ENCODE peak calls at places on chromosomes 5 and 9, in eight cellular contexts. W, S, Y, X, T, I, J and G are unnamed samples. For H3K27me3, the result is how much of the 10 kb centered on the place peaks cover.

GRCh38 chr9:136204838-136205706 is at the start of gene LHX3:
- DNase-seq in W (no peak), S (no peak), X (no peak), Y (no peak), T (no peak), I (peak), J (no peak), G (no peak)

GRCh38 chr5:96794757-96795156 is 13.0 kb downstream of the ERAP1 start:
- DNase-seq in J (no peak), X (no peak), T (no peak), W (no peak), S (no peak), Y (no peak), I (no peak), G (no peak)

GRCh38 chr5:74432240-74432639 is 208.3 kb downstream of the ENC1 start:
- DNase-seq in I (no peak), W (no peak), X (no peak), S (no peak), T (no peak), J (no peak), Y (no peak), G (no peak)

GRCh38 chr9:127753556-127753955 is 18.5 kb upstream of the TOR2A start:
- DNase-seq in T (no peak), W (no peak), I (no peak), X (no peak), S (no peak), J (no peak), Y (no peak), G (no peak)

GRCh38 chr5:154312571-154312970 is 122.0 kb downstream of the GALNT10 start:
- DNase-seq in S (no peak), J (no peak), W (no peak), I (no peak), T (no peak), X (no peak), Y (no peak), G (no peak)

GRCh38 chr5:112551437-112552018 is 132.5 kb upstream of the EPB41L4A start:
- DNase-seq in J (no peak), Y (peak), W (peak), I (no peak), X (no peak), T (peak), S (peak), G (peak)

GRCh38 chr5:146451411-146451810 is 4.3 kb downstream of the TCERG1 start:
- DNase-seq in J (no peak), T (no peak), I (no peak), Y (no peak), W (no peak), X (no peak), S (no peak), G (no peak)

GRCh38 chr9:96417051-96417586 is 1.1 kb downstream of the ZNF367 start:
- DNase-seq in X (peak), Y (peak), T (peak), J (peak), W (peak), I (peak), S (peak), G (peak)

GRCh38 chr9:82117025-82117424 is 128.5 kb downstream of the SPATA31D1 start:
- DNase-seq in X (no peak), I (no peak), W (no peak), T (no peak), S (no peak), Y (no peak), J (peak), G (no peak)

GRCh38 chr5:163105456-163105855 is 331.9 kb upstream of the CCNG1 start:
- DNase-seq in J (no peak), S (no peak), Y (no peak), T (no peak), X (no peak), I (no peak), W (no peak), G (no peak)

GRCh38 chr9:110029422-110029814 is 178.5 kb downstream of the C9orf152 start:
- DNase-seq in J (no peak), S (peak), I (no peak), T (no peak), X (no peak), Y (no peak), W (no peak), G (no peak)

GRCh38 chr9:85899388-85899787 is 41.6 kb upstream of the NAA35 start:
- DNase-seq in X (no peak), I (no peak), J (no peak), W (no peak), S (no peak), Y (no peak), T (no peak), G (no peak)

GRCh38 chr5:87765009-87765408 is 352.3 kb upstream of the CCNH start:
- DNase-seq in T (no peak), S (no peak), J (no peak), I (peak), Y (no peak), X (no peak), W (no peak), G (no peak)

GRCh38 chr5:81965510-81965909 is 6.3 kb upstream of the ATG10 start:
- DNase-seq in T (no peak), I (no peak), Y (no peak), J (no peak), W (no peak), X (no peak), S (no peak), G (no peak)

GRCh38 chr9:32395483-32396216 is 11.2 kb downstream of the ACO1 start:
- DNase-seq in S (peak), Y (no peak), W (no peak), X (peak), I (no peak), T (no peak), J (peak), G (no peak)

GRCh38 chr5:37906416-37906815 is 66.6 kb upstream of the GDNF start:
- DNase-seq in T (no peak), W (no peak), Y (no peak), J (no peak), X (no peak), S (no peak), I (no peak), G (no peak)

GRCh38 chr9:130042931-130043653 is at the start of gene FNBP1:
- DNase-seq in W (peak), X (peak), J (peak), S (peak), I (peak), T (no peak), Y (peak), G (peak)

GRCh38 chr9:127405344-127406125 is 8.6 kb downstream of the SLC2A8 start:
- DNase-seq in Y (no peak), T (no peak), W (no peak), S (no peak), X (no peak), J (no peak), I (no peak), G (no peak)

GRCh38 chr9:37002036-37002412 is 32.0 kb downstream of the PAX5 start:
- DNase-seq in W (no peak), J (no peak), X (no peak), S (no peak), I (no peak), Y (no peak), T (no peak), G (no peak)

GRCh38 chr5:6905883-6906282 is 192.7 kb downstream of the TENT4A start:
- DNase-seq in X (peak), W (no peak), J (no peak), S (peak), Y (no peak), T (no peak), I (no peak), G (no peak)

GRCh38 chr9:79801459-79801858 is 229.7 kb downstream of the TLE4 start:
- DNase-seq in X (no peak), J (no peak), T (no peak), Y (no peak), S (no peak), I (no peak), W (no peak), G (no peak)

GRCh38 chr5:55856511-55857246 is 5.5 kb downstream of the IL31RA start:
- DNase-seq in J (no peak), I (no peak), S (no peak), X (no peak), W (no peak), Y (no peak), T (no peak), G (no peak)

GRCh38 chr9:91039125-91039834 is 237.7 kb downstream of the SYK start:
- DNase-seq in S (no peak), X (no peak), J (peak), T (no peak), I (no peak), Y (no peak), W (peak), G (no peak)

GRCh38 chr5:54643679-54644078 is 126.1 kb downstream of the SNX18 start:
- DNase-seq in W (no peak), J (no peak), I (no peak), S (no peak), T (peak), Y (no peak), X (no peak), G (no peak)

GRCh38 chr9:7791364-7791763 is 8.2 kb downstream of the DMAC1 start:
- DNase-seq in W (no peak), S (no peak), J (no peak), T (no peak), I (no peak), Y (no peak), X (no peak), G (no peak)

GRCh38 chr9:128494743-128495124 is 9.8 kb upstream of the GLE1 start:
- DNase-seq in Y (no peak), S (no peak), X (no peak), W (no peak), I (no peak), T (no peak), J (no peak), G (no peak)

GRCh38 chr5:77292026-77292757 is 81.7 kb downstream of the PDE8B start:
- DNase-seq in I (no peak), X (no peak), Y (no peak), J (no peak), W (no peak), S (no peak), T (no peak), G (no peak)

GRCh38 chr5:122738088-122738487 is 36.8 kb upstream of the SNX2 start:
- DNase-seq in W (no peak), T (no peak), S (no peak), I (no peak), J (no peak), Y (no peak), X (no peak), G (no peak)

GRCh38 chr5:23169660-23170416 is 316.7 kb upstream of the CDH12 start:
- DNase-seq in T (no peak), Y (no peak), X (no peak), W (no peak), S (no peak), J (no peak), I (peak), G (peak)

GRCh38 chr5:43514471-43514815 is 505 bp downstream of the C5orf34 start:
- DNase-seq in S (no peak), I (no peak), T (no peak), W (no peak), X (no peak), Y (no peak), J (no peak), G (peak)

GRCh38 chr5:56829137-56829536 is 13.8 kb downstream of the MAP3K1 start:
- DNase-seq in Y (peak), T (peak), I (no peak), J (no peak), X (no peak), W (peak), S (no peak), G (no peak)

GRCh38 chr9:134736791-134737489 is 95.3 kb downstream of the COL5A1 start:
- DNase-seq in S (no peak), I (no peak), Y (no peak), J (no peak), W (no peak), T (no peak), X (no peak), G (no peak)

GRCh38 chr5:61809651-61810050 is 477.6 kb downstream of the ZSWIM6 start:
- DNase-seq in Y (no peak), X (no peak), J (no peak), W (peak), I (no peak), T (no peak), S (no peak), G (no peak)

GRCh38 chr5:175743676-175744210 is 85.9 kb downstream of the HRH2 start:
- DNase-seq in T (no peak), I (peak), W (no peak), Y (no peak), X (no peak), S (no peak), J (no peak), G (peak)

GRCh38 chr5:54867310-54867944 is 118.0 kb downstream of the ESM1 start:
- DNase-seq in Y (peak), T (peak), X (no peak), W (no peak), S (no peak), I (no peak), J (no peak), G (no peak)

GRCh38 chr5:96562614-96563013 is 99.6 kb upstream of the CAST start:
- DNase-seq in I (no peak), S (no peak), Y (no peak), W (no peak), X (no peak), J (no peak), T (no peak), G (no peak)

GRCh38 chr5:162565-163337 is 28.5 kb upstream of the LRRC14B start:
- DNase-seq in W (peak), T (no peak), J (no peak), I (no peak), X (no peak), Y (no peak), S (no peak), G (no peak)

GRCh38 chr5:61231813-61232212 is 69.5 kb upstream of the SMIM15 start:
- DNase-seq in T (no peak), Y (no peak), I (no peak), W (no peak), S (no peak), J (no peak), X (no peak), G (no peak)

GRCh38 chr9:75001719-75002421 is 26.2 kb downstream of the CARNMT1 start:
- DNase-seq in T (peak), I (no peak), Y (peak), X (no peak), J (no peak), W (no peak), S (no peak), G (peak)

GRCh38 chr5:174618589-174618988 is 105.8 kb upstream of the MSX2 start:
- DNase-seq in X (no peak), S (no peak), W (no peak), Y (no peak), I (no peak), J (no peak), T (no peak), G (no peak)

GRCh38 chr9:68530618-68531017 is 10.1 kb downstream of the TMEM252 start:
- DNase-seq in X (peak), I (peak), J (peak), Y (no peak), S (peak), W (peak), T (no peak), G (no peak)
- H3K27me3 ChIP-seq in X (under half), I (under half), J (under half), Y (under half), S (under half), W (under half), T (under half), G (under half)

GRCh38 chr5:171619196-171619595 is 166.4 kb upstream of the SMIM23 start:
- DNase-seq in W (no peak), J (no peak), Y (no peak), I (no peak), S (no peak), X (no peak), T (no peak), G (no peak)
- H3K27me3 ChIP-seq in W (under half), J (under half), Y (under half), I (under half), S (under half), X (under half), T (under half), G (half or more)

DNA sequence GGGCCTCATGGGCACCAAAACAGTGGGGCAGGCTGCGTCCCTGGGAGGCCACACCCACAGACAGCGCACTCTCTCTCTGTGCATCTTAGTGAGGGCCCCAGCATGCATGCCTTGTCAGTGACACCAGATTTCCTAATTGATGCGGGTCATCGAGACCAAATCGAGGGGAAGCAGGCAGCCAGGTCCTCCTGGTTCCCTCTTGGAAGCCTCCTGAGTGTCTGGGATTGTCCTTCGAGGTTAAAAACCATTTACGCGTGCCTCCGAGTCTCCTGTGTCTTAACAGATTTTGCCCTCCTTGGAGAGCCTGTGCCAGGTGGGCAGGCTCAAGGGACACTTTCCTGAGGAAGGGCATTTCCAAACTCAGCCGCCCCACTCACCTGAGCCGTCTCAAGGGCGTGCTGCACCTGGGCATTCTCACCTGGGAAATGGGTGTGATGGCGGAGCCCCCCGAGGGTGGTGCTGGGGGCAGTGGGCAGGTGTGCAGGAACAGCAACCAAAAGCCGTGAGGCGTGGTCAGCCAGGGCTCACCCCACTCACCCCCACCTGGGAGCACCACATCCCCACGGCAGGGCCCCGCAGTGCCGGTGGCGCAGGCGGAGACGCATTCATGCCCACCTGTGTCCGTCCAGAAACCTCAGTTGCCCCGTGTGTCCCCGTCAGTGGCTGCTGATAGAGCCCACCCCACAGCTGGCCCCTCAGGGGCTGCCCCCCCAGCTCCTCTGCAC is 2.7 kb downstream of the SLC6A19 start:
- DNase-seq in W (no peak), X (no peak), I (no peak), J (no peak), T (no peak), S (no peak), Y (no peak), G (no peak)
- H3K27me3 ChIP-seq in W (under half), X (half or more), I (under half), J (under half), T (under half), S (half or more), Y (under half), G (under half)

GRCh38 chr9:34511160-34511513 is 11.7 kb downstream of the ENHO start:
- DNase-seq in W (no peak), X (no peak), I (no peak), S (no peak), Y (no peak), T (no peak), J (no peak), G (no peak)

GRCh38 chr9:34510506-34511159 is 12.2 kb downstream of the ENHO start:
- DNase-seq in J (no peak), I (no peak), Y (no peak), X (no peak), S (no peak), W (no peak), T (no peak), G (no peak)

GRCh38 chr9:34513567-34514214 is 9.1 kb downstream of the ENHO start:
- DNase-seq in T (no peak), Y (no peak), I (peak), W (no peak), X (no peak), J (no peak), S (peak), G (peak)

GRCh38 chr9:34514401-34514800 is 8.4 kb downstream of the ENHO start:
- DNase-seq in X (no peak), I (no peak), T (no peak), Y (no peak), S (no peak), W (no peak), J (no peak), G (no peak)

GRCh38 chr9:34512131-34513078 is 10.4 kb downstream of the ENHO start:
- DNase-seq in Y (no peak), J (no peak), S (no peak), I (peak), X (no peak), W (no peak), T (no peak), G (peak)
- H3K27me3 ChIP-seq in Y (under half), J (under half), S (under half), I (under half), X (under half), W (under half), T (under half), G (under half)

GRCh38 chr9:97502984-97503861 is 1.8 kb downstream of the TMOD1 start:
- DNase-seq in J (no peak), S (no peak), I (peak), W (no peak), Y (no peak), T (no peak), X (no peak), G (no peak)
- H3K27me3 ChIP-seq in J (under half), S (under half), I (under half), W (under half), Y (under half), T (under half), X (under half), G (half or more)

DNA sequence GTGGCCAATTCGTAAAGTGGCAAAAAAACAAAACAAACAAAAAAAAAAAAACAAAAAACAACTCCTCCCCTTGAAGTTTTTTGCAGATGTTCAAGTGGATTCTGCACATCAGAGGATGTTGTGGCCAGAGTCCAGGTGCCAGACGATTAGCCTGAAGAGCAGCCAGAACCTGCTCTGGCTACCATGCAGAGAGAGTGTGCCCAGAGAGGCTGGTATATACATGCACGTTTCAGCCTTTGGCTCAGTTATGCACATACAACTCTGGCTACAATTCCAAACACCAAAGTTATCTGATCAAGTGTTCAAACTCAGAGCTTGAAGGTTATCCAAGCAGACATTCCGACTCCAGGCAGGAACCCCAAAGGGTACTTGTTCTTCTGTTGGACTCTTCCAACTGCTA is 34.7 kb downstream of the GGTA1 start:
- DNase-seq in J (no peak), Y (no peak), X (no peak), S (no peak), T (no peak), I (no peak), W (no peak), G (no peak)
- H3K27me3 ChIP-seq in J (under half), Y (under half), X (under half), S (under half), T (under half), I (under half), W (under half), G (under half)